ENCODE peak calls at places on chromosomes 3 and 15, in ten cellular contexts. Z is thoracic aorta, Y is upper lobe of right lung, F is sigmoid colon, N is pancreas, R is OCI-LY7, D is A549, H is DND-41, C is BE2C, W is ascending aorta. S is an unnamed sample.
A peak's percentile ranks its signal among the peaks of the same experiment; 100 is the strongest.

GRCh38 chr15:70251246-70251990 is 153.7 kb upstream of the TLE3 start:
- DNase-seq in N (no peak), R (no peak), Y (peak; percentile 38), H (no peak), F (peak; percentile 60), Z (no peak), W (no peak), D (no peak), C (no peak), S (no peak)

GRCh38 chr15:100725121-100726069 is 123.0 kb downstream of the ASB7 start:
- DNase-seq in F (no peak), C (no peak), Z (no peak), W (peak; percentile 59), H (no peak), Y (no peak), N (no peak), D (no peak), R (no peak), S (peak; percentile 89)

GRCh38 chr3:126085841-126086240 is 1.9 kb upstream of the SLC41A3 start:
- DNase-seq in C (no peak), W (no peak), H (no peak), Z (no peak), N (no peak), D (no peak), Y (no peak), R (no peak), F (no peak), S (no peak)

GRCh38 chr15:39581501-39582285 is 814 bp downstream of the THBS1 start:
- DNase-seq in Y (peak; percentile 80), D (peak; percentile 52), W (peak; percentile 72), H (no peak), F (peak; percentile 88), R (no peak), Z (no peak), N (peak; percentile 72), C (no peak), S (peak; percentile 71)

GRCh38 chr3:119643528-119643927 is 16.9 kb downstream of the POPDC2 start:
- DNase-seq in C (no peak), Z (no peak), F (no peak), R (no peak), N (no peak), D (peak; percentile 33), Y (no peak), W (no peak), H (no peak), S (peak; percentile 61)

GRCh38 chr15:43872416-43873020 is 45.7 kb downstream of the WDR76 start:
- DNase-seq in C (peak; percentile 75), H (no peak), Y (no peak), W (no peak), F (no peak), D (peak; percentile 56), N (peak; percentile 53), R (peak; percentile 57), Z (no peak), S (peak; percentile 90)

GRCh38 chr3:191476053-191476787 is 15.3 kb downstream of the PYDC2 start:
- DNase-seq in W (no peak), C (no peak), N (no peak), F (no peak), R (no peak), D (no peak), Z (no peak), Y (no peak), H (no peak), S (no peak)

GRCh38 chr15:70815604-70816003 is 38.4 kb downstream of the LARP6 start:
- DNase-seq in D (no peak), N (no peak), Y (no peak), F (no peak), C (no peak), R (no peak), Z (no peak), H (no peak), W (no peak), S (no peak)

GRCh38 chr15:73922186-73923151 is 3.8 kb upstream of the LOXL1 start:
- DNase-seq in F (no peak), N (no peak), C (peak; percentile 83), Y (no peak), W (peak; percentile 81), D (no peak), R (no peak), H (no peak), Z (no peak), S (peak; percentile 88)

GRCh38 chr3:10308678-10309077 is 12.2 kb downstream of the SEC13 start:
- DNase-seq in Y (no peak), Z (no peak), C (no peak), D (no peak), N (no peak), H (no peak), W (no peak), R (no peak), F (no peak), S (no peak)

GRCh38 chr15:101173233-101174119 is 78.4 kb downstream of the CHSY1 start:
- DNase-seq in D (no peak), F (no peak), R (no peak), H (no peak), C (no peak), W (peak; percentile 59), Z (no peak), Y (no peak), N (no peak), S (no peak)

DNA sequence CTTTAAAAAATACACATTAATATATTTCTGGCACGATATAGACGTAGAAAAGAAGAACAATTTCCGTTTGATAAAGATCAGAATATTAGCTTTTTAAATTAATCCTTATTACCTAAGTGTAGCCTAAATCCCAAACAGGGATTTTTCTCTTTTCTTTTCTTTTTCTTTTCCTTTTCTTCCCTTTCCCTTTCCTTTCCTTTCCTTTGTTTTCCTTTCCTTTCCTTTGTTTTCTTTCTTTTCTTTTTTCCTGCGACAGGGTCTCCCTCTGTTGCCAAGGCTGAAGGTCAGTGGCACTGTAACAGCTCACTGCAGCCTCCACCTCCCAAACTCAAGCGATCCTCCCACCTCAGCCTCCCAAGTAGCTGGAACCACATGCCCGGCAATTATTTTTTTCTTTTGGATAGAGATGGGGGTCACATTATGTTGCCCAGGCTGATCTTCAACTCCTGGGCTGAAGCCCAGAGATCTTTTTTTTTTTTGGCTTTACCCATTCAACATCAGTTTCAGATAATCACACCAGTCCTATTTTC is 1.8 kb upstream of the USF3 start:
- DNase-seq in C (no peak), F (no peak), N (no peak), D (no peak), R (no peak), Y (no peak), Z (no peak), W (no peak), H (no peak), S (no peak)
- H3K4me3 ChIP-seq in C (no peak overlapping the region), F (no peak overlapping the region), N (no peak overlapping the region), D (peak overlapping the region; percentile 63), R (peak overlapping the region; percentile 85), Y (no peak overlapping the region), Z (peak overlapping the region; percentile 84), W (peak overlapping the region; percentile 98), H (peak overlapping the region; percentile 76), S (no peak overlapping the region)

DNA sequence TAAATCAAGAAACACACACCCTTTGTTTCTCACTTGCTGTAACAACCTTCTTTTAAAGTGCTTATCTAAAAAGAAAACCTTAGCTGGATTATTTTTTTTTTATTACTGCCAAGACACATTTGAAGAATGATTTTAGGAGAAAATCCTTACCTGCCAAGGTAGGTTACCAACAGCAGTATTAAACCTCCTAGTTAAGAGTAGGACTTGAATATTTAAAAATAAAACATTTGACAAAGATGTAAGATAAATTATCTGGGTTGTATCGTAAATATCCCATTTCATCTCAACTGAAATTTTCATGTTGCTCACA is 192.1 kb downstream of the PDZRN3 start:
- DNase-seq in C (no peak), W (no peak), Y (no peak), D (no peak), N (no peak), F (no peak), Z (no peak), H (no peak), R (no peak), S (no peak)
- TF ChIP-seq CTCF in C (no peak), W (no peak), Y (no peak), D (no peak), N (no peak), F (no peak), Z (no peak), H (no peak), R (peak; percentile 44), S (no peak)

DNA sequence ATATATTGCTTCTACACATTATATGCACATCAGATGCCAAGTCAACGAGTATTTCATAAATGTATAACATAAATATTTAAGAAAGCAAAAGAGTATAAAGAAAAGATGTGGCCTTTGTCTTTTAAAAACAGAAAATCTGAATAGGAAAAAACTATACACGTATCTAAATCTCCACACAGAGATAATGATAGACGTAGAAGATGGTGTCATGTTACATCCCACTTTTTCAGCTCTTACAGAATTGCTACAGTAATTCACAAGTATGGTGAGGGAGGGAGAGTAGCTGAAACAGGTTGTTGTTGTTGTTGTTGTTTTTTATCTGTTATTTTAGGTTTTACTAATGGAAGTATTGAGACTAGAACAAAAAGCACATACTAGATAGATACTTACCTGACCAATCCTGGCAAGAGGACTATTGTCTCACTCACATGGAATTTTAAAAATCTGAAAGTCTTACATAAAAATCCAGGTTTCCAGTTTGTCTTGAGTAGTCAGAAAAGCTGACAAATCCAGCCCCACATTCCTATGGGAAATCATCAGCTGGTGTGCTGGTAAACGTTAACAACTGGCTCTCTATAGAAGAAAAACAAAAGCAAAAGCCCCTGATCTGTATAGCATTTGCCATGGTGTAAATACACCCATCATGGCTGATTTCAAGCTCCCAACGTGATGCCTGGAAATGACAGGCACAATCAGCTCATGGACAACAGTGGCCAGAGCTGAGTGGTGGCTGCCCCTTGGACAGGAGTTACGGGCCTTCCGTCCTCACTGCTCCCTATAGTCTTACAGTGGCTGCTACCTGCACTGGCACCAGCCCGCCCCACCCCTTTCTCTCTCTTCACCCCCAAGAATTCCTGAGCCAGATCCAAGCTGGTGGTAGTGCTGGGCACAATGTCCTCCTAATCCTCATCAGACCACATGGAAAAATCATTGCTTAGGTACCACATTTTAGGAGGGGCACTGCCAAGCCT is 47.4 kb upstream of the VGLL4 start:
- DNase-seq in R (no peak), D (no peak), N (no peak), F (no peak), Y (no peak), W (no peak), H (no peak), Z (no peak), C (no peak), S (peak; percentile 44)
- H3K4me3 ChIP-seq in R (no peak overlapping the region), D (no peak overlapping the region), N (no peak overlapping the region), F (no peak overlapping the region), Y (no peak overlapping the region), W (no peak overlapping the region), H (no peak overlapping the region), Z (no peak overlapping the region), C (no peak overlapping the region), S (no peak overlapping the region)

DNA sequence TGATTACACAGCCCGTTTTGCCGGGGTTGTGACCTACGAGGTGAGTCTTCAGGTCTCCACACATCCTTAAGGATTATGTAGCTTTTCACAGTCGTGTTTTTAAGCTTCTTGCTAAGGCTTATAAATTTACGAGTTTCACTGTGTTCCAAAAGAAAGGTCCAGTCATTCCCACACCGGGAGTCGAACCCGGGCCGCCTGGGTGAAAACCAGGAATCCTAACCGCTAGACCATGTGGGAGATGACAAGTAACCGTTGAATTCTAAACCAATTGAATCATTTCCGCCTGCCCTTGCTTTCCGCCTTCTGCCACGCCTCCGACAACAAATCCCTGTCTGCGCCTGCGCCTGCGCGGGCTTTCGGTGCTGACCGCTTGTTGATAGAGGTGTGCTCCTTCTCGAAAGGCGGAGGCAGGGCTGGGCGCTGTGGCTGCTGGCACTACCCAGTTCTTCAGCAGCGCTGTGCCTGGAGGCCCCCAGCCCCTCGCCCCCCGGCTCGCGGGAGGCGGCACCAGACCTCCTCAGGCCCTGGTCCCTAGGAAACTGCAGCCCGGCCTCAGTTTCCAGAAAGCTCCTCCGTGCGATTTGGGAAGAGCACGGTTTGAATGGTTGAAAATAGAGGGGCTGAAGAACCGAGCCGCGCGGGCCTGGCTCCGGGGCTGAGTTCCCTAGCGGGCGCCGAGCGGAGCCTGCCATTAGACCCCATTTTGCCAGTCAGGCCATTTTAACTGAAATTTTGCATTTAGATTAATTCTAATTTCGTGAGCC is 219.1 kb upstream of the ATP10A start:
- DNase-seq in N (peak; percentile 97), R (peak; percentile 89), Z (peak; percentile 89), F (peak; percentile 98), C (peak; percentile 97), D (peak; percentile 85), W (peak; percentile 99), Y (peak; percentile 98), H (peak; percentile 92), S (peak; percentile 97)
- TF ChIP-seq CTCF in N (no peak), R (no peak), Z (peak; percentile 15), F (no peak), C (no peak), D (no peak), W (no peak), Y (no peak), H (no peak), S (no peak)